ENCODE peak calls at places on chromosomes 11 and 22, in eight cellular contexts. V, Z, L, D, Q, X, P and Y are unnamed samples.

GRCh38 chr11:113664069-113664980 is 41.8 kb downstream of the TMPRSS5 start:
- DNase-seq in D (peak), X (no peak), Q (no peak), P (no peak), V (no peak), L (peak), Z (no peak), Y (no peak)

GRCh38 chr11:9091044-9091936 is at the start of gene SCUBE2:
- DNase-seq in V (peak), Z (no peak), X (no peak), D (no peak), Q (peak), L (no peak), P (no peak), Y (no peak)

GRCh38 chr11:2122222-2122906 is 16.8 kb downstream of the IGF2 start:
- DNase-seq in L (no peak), X (no peak), D (peak), Q (peak), Z (no peak), P (no peak), V (no peak), Y (no peak)

GRCh38 chr11:11620251-11620965 is 1.4 kb downstream of the GALNT18 start:
- DNase-seq in L (no peak), Q (no peak), Z (peak), X (peak), V (peak), D (peak), P (peak), Y (peak)

GRCh38 chr11:64152841-64153691 is 12.8 kb downstream of the MACROD1 start:
- DNase-seq in Z (peak), Q (peak), L (no peak), V (peak), P (peak), X (peak), D (peak), Y (peak)

GRCh38 chr22:37283393-37283937 is 1.2 kb downstream of the CYTH4 start:
- DNase-seq in V (no peak), Z (no peak), L (no peak), D (no peak), X (no peak), P (no peak), Q (no peak), Y (no peak)

GRCh38 chr22:37273126-37273845 is 9.0 kb upstream of the CYTH4 start:
- DNase-seq in Q (peak), L (no peak), P (no peak), V (no peak), Z (no peak), D (peak), X (no peak), Y (no peak)

GRCh38 chr11:77262803-77263202 is 38.7 kb downstream of the GDPD4 start:
- DNase-seq in V (no peak), X (no peak), L (no peak), P (no peak), Z (no peak), Q (no peak), D (no peak), Y (no peak)

GRCh38 chr11:60343094-60343704 is 16.1 kb downstream of the MS4A6E start:
- DNase-seq in P (no peak), Q (peak), Z (no peak), V (peak), X (no peak), L (no peak), D (peak), Y (no peak)

GRCh38 chr11:124799384-124800225 is 601 bp downstream of the MSANTD2 start:
- DNase-seq in L (no peak), P (peak), V (peak), Q (peak), X (peak), Z (peak), D (peak), Y (peak)

GRCh38 chr11:86931965-86932332 is 23.2 kb downstream of the FZD4 start:
- DNase-seq in V (no peak), Z (peak), Q (peak), D (peak), X (no peak), P (no peak), L (no peak), Y (no peak)

GRCh38 chr22:37517826-37518450 is 1.3 kb downstream of the CARD10 start:
- DNase-seq in X (no peak), Q (no peak), P (no peak), D (no peak), L (no peak), V (no peak), Z (no peak), Y (no peak)

GRCh38 chr22:35629406-35630234 is 12.5 kb upstream of the MB start:
- DNase-seq in Q (peak), V (no peak), L (peak), P (peak), Z (peak), D (peak), X (peak), Y (no peak)

GRCh38 chr11:131744847-131745246 is 374.4 kb downstream of the NTM start:
- DNase-seq in D (peak), P (no peak), L (no peak), V (no peak), X (no peak), Q (no peak), Z (no peak), Y (no peak)

GRCh38 chr11:111629499-111629898 is 27.2 kb downstream of the SIK2 start:
- DNase-seq in Z (no peak), P (no peak), V (no peak), Q (no peak), L (no peak), D (no peak), X (no peak), Y (no peak)

GRCh38 chr11:23789938-23790371 is 706.9 kb upstream of the LUZP2 start:
- DNase-seq in V (no peak), P (no peak), D (peak), Z (no peak), L (no peak), X (peak), Q (peak), Y (no peak)

GRCh38 chr11:10898003-10898762 is 40.3 kb upstream of the ZBED5 start:
- DNase-seq in Q (no peak), X (no peak), L (no peak), P (no peak), D (no peak), Z (no peak), V (no peak), Y (no peak)

GRCh38 chr11:76030286-76030685 is 176.0 kb downstream of the WNT11 start:
- DNase-seq in X (no peak), L (no peak), D (peak), P (no peak), Z (no peak), V (no peak), Q (peak), Y (no peak)

GRCh38 chr11:109972939-109973338 is 120.3 kb upstream of the ZC3H12C start:
- DNase-seq in Z (no peak), D (no peak), X (no peak), Q (no peak), V (no peak), P (no peak), L (no peak), Y (no peak)

GRCh38 chr22:24185001-24185500 is 3.8 kb downstream of the SUSD2 start:
- DNase-seq in X (no peak), Z (no peak), P (no peak), V (no peak), D (no peak), Q (no peak), L (no peak), Y (no peak)

GRCh38 chr11:44595006-44595405 is 29.5 kb downstream of the CD82 start:
- DNase-seq in X (no peak), D (no peak), V (no peak), L (no peak), Q (no peak), P (no peak), Z (no peak), Y (no peak)

GRCh38 chr11:44593194-44593593 is 27.7 kb downstream of the CD82 start:
- DNase-seq in Z (no peak), D (no peak), V (no peak), X (no peak), L (no peak), P (no peak), Q (no peak), Y (no peak)

GRCh38 chr11:44596541-44597276 is 31.2 kb downstream of the CD82 start:
- DNase-seq in D (no peak), Z (no peak), P (no peak), Q (no peak), X (no peak), L (no peak), V (no peak), Y (peak)

GRCh38 chr11:44597358-44598009 is 32.0 kb downstream of the CD82 start:
- DNase-seq in Z (no peak), P (no peak), Q (no peak), D (no peak), V (no peak), X (no peak), L (no peak), Y (no peak)

DNA sequence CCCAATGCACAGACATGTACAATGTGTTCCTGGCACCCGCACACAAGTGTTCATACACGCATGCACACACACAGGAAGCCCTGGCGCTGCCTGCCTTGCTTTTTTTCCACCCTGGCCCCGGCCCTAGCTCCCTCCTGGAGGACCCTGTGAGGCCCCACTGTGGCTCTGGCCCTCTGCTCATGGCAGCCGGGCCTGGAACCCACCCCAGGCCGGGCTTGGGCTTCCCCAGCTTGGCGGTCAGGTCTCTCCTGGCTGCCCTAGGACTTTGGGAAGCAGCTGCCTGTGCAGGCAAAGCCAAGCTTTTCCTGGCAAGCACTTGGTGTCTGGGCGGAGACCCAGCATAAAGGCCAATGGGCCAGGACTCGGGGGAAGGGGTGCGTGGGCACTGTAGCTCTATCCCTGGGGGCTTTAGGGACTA is 30.5 kb downstream of the CD82 start:
- DNase-seq in P (no peak), X (peak), V (no peak), Z (no peak), L (no peak), D (no peak), Q (peak), Y (no peak)
- H3K27ac ChIP-seq in P (no peak), X (peak), V (no peak), Z (no peak), L (no peak), D (no peak), Q (peak), Y (no peak)

GRCh38 chr11:117631336-117632090 is 165.5 kb downstream of the DSCAML1 start:
- DNase-seq in X (no peak), D (no peak), Q (no peak), L (no peak), P (no peak), Z (no peak), V (no peak), Y (no peak)
- H3K4me3 ChIP-seq in X (no peak), D (no peak), Q (no peak), L (no peak), P (no peak), Z (no peak), V (no peak), Y (no peak)

GRCh38 chr22:22571429-22571828 is 12.4 kb upstream of the PRAME start:
- DNase-seq in Z (no peak), D (no peak), V (no peak), X (no peak), L (no peak), Q (no peak), P (no peak), Y (peak)

GRCh38 chr22:22576244-22576988 is 17.4 kb upstream of the PRAME start:
- DNase-seq in V (peak), L (no peak), D (peak), P (peak), X (peak), Q (peak), Z (peak), Y (peak)

GRCh38 chr22:22574361-22574760 is 15.3 kb upstream of the PRAME start:
- DNase-seq in P (no peak), L (no peak), Q (no peak), D (no peak), V (no peak), X (no peak), Z (no peak), Y (no peak)

GRCh38 chr22:22571862-22572261 is 12.8 kb upstream of the PRAME start:
- DNase-seq in V (no peak), Z (no peak), P (no peak), D (no peak), Q (no peak), L (no peak), X (no peak), Y (no peak)

GRCh38 chr22:22573047-22573889 is 14.2 kb upstream of the PRAME start:
- DNase-seq in X (no peak), Z (no peak), V (no peak), L (no peak), Q (no peak), D (no peak), P (no peak), Y (no peak)
- TF ChIP-seq CTCF in X (no peak), Z (no peak), V (no peak), L (no peak), Q (no peak), D (no peak), P (no peak), Y (no peak)

GRCh38 chr11:104104664-104105063 is 59.3 kb downstream of the PDGFD start:
- DNase-seq in Q (no peak), D (no peak), L (no peak), P (no peak), X (no peak), Z (no peak), V (no peak), Y (no peak)

GRCh38 chr11:104104201-104104600 is 59.7 kb downstream of the PDGFD start:
- DNase-seq in Z (no peak), L (no peak), D (no peak), V (no peak), X (no peak), P (no peak), Q (no peak), Y (no peak)

GRCh38 chr11:104106136-104106754 is 57.7 kb downstream of the PDGFD start:
- DNase-seq in Q (peak), L (no peak), D (no peak), Z (no peak), X (no peak), V (no peak), P (no peak), Y (no peak)

GRCh38 chr11:104105155-104105554 is 58.8 kb downstream of the PDGFD start:
- DNase-seq in V (no peak), Z (no peak), L (no peak), Q (no peak), P (no peak), D (no peak), X (no peak), Y (no peak)
- H3K27ac ChIP-seq in V (no peak), Z (no peak), L (no peak), Q (no peak), P (no peak), D (no peak), X (no peak), Y (no peak)

DNA sequence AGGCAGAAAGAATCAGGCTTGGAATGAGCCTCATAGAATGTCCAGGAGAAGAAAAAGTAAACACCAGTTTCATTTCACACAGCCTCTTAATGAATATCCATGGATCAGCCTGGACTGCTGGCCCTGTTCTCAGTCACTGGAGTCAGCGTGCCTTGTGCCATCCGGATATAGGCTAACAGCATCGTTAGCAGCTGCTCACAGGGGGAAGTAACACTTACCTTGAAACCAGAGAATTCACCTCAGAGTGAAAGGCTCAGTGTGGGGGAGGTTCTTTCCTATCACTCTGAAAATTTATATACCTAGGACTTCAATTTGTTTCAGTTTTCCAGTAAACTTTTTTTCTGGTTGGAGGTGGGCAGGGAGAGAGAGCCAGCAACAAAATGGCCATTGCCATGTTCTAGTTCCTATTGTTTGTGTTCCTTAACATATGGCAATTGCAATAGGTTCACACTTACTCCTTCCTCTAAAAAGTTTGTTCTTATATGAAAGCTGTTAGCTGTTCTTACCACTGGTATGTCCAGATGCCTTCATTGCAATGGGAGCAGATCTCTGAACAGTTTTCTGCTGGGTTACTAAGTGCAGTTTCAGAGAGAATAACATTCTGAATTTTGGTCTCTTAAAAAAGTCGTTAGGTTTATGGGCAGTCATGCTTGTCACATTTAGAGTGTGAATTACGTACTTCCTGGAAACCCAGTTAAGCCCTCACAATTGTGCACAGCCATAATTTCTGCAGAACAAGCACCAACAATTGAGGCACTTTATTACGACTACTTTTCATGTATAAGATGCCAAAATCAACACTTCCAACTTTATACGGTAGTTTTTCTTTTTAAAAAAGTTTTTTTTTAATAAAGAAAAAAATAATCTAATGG is 247.7 kb downstream of the CADM1 start:
- DNase-seq in Z (no peak), X (no peak), Q (no peak), D (no peak), V (no peak), L (no peak), P (no peak), Y (peak)
- H3K4me3 ChIP-seq in Z (no peak), X (no peak), Q (no peak), D (no peak), V (no peak), L (no peak), P (no peak), Y (no peak)

DNA sequence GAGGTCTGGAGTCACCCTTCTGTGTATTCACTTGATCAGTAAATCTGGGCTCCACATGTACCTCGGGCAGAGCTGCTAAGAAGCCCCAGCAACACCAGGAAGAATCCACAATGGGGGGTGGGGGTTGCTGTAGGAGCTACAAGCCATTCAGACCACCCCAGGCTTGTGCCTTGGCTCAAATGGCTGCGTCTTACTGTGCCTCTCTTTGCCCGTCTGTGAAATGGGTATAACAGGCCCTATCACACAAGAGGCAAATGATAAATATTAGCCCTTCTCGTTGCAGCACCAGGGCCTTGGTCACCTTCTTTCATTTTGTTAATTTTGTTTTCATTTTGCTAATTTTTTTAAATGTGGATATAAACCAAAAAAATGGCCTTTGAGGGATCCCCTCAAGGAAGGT is 284.2 kb downstream of the MN1 start:
- DNase-seq in L (no peak), Z (no peak), P (no peak), X (no peak), V (no peak), D (no peak), Q (no peak), Y (no peak)
- TF ChIP-seq CTCF in L (no peak), Z (no peak), P (no peak), X (no peak), V (no peak), D (no peak), Q (no peak), Y (no peak)

DNA sequence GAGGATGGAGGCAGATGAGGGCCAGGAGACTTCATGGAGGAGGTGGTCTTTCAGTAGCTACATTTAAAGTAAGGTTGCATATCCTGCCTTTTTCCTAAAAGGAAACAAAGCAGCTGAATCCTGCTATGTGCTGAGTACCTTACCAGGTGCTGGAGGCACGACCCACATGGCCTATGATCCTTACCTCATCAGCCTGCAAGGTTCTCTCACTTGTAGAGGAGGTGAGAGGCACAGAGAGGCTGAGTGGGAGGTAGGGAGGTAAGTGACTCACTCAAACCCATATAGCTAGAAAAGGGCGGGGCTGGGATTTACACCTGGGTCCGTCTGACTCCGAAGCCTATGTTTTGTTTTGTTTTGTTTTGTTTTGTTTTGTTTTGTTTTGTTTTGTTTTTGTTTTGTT is 75.8 kb downstream of the BUD13 start:
- DNase-seq in X (no peak), Z (no peak), P (no peak), L (peak), D (peak), Q (no peak), V (no peak), Y (no peak)
- H3K27ac ChIP-seq in X (no peak), Z (no peak), P (no peak), L (peak), D (peak), Q (no peak), V (no peak), Y (no peak)

DNA sequence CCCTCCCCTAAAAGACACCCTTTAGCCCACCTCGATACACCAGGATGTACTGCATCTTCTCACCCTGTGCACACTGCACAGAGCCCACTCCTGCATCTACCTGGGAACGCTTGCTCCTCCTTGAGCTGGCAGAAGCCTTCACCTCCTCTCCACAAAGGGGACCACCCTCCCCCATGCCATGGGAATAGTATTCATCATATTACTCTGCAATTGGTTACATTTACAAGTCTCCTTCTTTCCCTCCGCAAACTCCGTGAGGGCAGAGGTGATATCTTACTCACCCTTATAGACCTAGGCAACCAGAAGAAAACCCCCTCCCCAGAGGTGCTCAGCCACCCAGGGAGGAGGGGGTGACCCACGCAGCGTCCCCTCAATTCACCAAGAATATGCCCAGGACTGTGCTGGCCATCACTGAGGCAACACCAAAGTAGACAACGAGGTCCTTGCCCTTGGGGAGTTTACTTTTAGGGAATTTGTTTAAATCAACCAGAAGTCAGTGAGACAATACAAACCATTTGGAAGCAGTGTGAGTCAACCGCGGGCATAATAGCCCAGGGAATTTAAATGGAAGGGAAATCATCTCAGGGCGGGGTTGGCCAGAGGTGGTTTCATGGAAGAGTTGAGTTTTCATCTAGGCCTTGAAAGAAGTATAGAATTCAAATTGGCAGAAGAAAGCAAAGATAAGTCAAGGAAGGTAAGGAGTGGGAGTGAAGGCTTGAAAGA is 214.5 kb downstream of the BARX2 start:
- DNase-seq in V (no peak), Z (no peak), D (peak), Q (no peak), X (no peak), L (no peak), P (no peak), Y (no peak)
- H3K4me3 ChIP-seq in V (no peak), Z (no peak), D (no peak), Q (no peak), X (no peak), L (no peak), P (no peak), Y (no peak)